ENCODE peak calls at places on chromosomes 13 and 19, in five cellular contexts. B is Caki2, X is WTC11, L is astrocyte of the spinal cord, T is HTR-8/SVneo. Q is an unnamed sample.

GRCh38 chr13:113667771-113668490 is 912 bp downstream of the GRK1 start:
- DNase-seq in B (no peak), X (peak; percentile 5), L (no peak), T (no peak), Q (no peak)

GRCh38 chr19:13153627-13154240 is 3.5 kb downstream of the IER2 start:
- DNase-seq in B (no peak), X (peak; percentile 48), L (peak; percentile 49), T (no peak), Q (peak; percentile 61)

GRCh38 chr13:79459906-79460305 is 21.0 kb upstream of the NDFIP2 start:
- DNase-seq in B (no peak), X (no peak), L (no peak), T (no peak), Q (no peak)

GRCh38 chr13:48741377-48741776 is 87.6 kb downstream of the CYSLTR2 start:
- DNase-seq in B (no peak), X (no peak), L (peak; percentile 61), T (no peak), Q (no peak)

GRCh38 chr13:105778196-105778595 is 757.3 kb downstream of the EFNB2 start:
- DNase-seq in B (no peak), X (no peak), L (peak; percentile 65), T (no peak), Q (no peak)

GRCh38 chr19:3780786-3781304 is 5.3 kb downstream of the MATK start:
- DNase-seq in B (no peak), X (no peak), L (no peak), T (no peak), Q (no peak)

GRCh38 chr13:110882228-110882627 is 32.6 kb downstream of the ANKRD10 start:
- DNase-seq in B (no peak), X (no peak), L (no peak), T (no peak), Q (no peak)

GRCh38 chr19:30924670-30925069 is 424.6 kb downstream of the TSHZ3 start:
- DNase-seq in B (no peak), X (no peak), L (no peak), T (no peak), Q (no peak)

GRCh38 chr19:46513461-46514236 is 18.0 kb upstream of the PNMA8B start:
- DNase-seq in B (peak; percentile 48), X (peak; percentile 90), L (peak; percentile 64), T (peak; percentile 87), Q (peak; percentile 94)

GRCh38 chr19:51341976-51342580 is at the start of gene VSIG10L:
- DNase-seq in B (no peak), X (no peak), L (no peak), T (no peak), Q (no peak)

GRCh38 chr13:50365683-50366391 is 350.6 kb downstream of the KCNRG start:
- DNase-seq in B (peak; percentile 66), X (no peak), L (no peak), T (no peak), Q (no peak)

GRCh38 chr19:41226053-41226873 is 7.2 kb downstream of the AXL start:
- DNase-seq in B (peak; percentile 98), X (peak; percentile 70), L (peak; percentile 82), T (peak; percentile 82), Q (peak; percentile 81)

GRCh38 chr19:48632692-48633147 is 4.5 kb downstream of the DBP start:
- DNase-seq in B (no peak), X (no peak), L (no peak), T (no peak), Q (no peak)

GRCh38 chr19:56141416-56141992 is 417 bp downstream of the ZNF444 start:
- DNase-seq in B (no peak), X (no peak), L (no peak), T (no peak), Q (peak; percentile 55)

GRCh38 chr13:90246946-90247345 is 1100.5 kb upstream of the MIR17HG start:
- DNase-seq in B (no peak), X (no peak), L (no peak), T (no peak), Q (no peak)

GRCh38 chr13:75494491-75494890 is 12.5 kb upstream of the TBC1D4 start:
- DNase-seq in B (peak; percentile 18), X (no peak), L (no peak), T (no peak), Q (no peak)

GRCh38 chr19:40717880-40718773 is 1.2 kb downstream of the ITPKC start:
- DNase-seq in B (peak; percentile 54), X (no peak), L (no peak), T (no peak), Q (peak; percentile 40)

GRCh38 chr13:32164622-32165268 is 133.2 kb downstream of the FRY start:
- DNase-seq in B (peak; percentile 62), X (peak; percentile 46), L (peak; percentile 75), T (peak; percentile 56), Q (peak; percentile 95)